ENCODE peak calls at places on chromosome 15, in seven cellular contexts. D is H9, I is IMR-90, H is H1, W is neuronal stem cell, G is mesendoderm, M is trophoblast cell. A is an unnamed sample.

GRCh38 chr15:63218114-63218808 is 28.9 kb downstream of the RAB8B start:
- DNase-seq in D (no peak), I (peak; percentile 73), H (no peak), W (no peak), G (peak; percentile 76), M (peak; percentile 45), A (peak; percentile 43)

GRCh38 chr15:70306582-70306981 is 208.9 kb upstream of the TLE3 start:
- DNase-seq in D (no peak), I (no peak), H (no peak), W (no peak), G (no peak), M (no peak), A (no peak)

GRCh38 chr15:51931638-51932037 is 39.9 kb downstream of the LEO1 start:
- DNase-seq in D (no peak), I (peak; percentile 74), H (no peak), W (no peak), G (no peak), M (peak; percentile 37), A (peak; percentile 19)

GRCh38 chr15:63347074-63347859 is 34.4 kb downstream of the CA12 start:
- DNase-seq in D (no peak), I (peak; percentile 68), H (no peak), W (no peak), G (no peak), M (no peak), A (no peak)

GRCh38 chr15:53811530-53811929 is 52.1 kb upstream of the WDR72 start:
- DNase-seq in D (no peak), I (no peak), H (no peak), W (no peak), G (peak; percentile 63), M (no peak), A (no peak)

GRCh38 chr15:99578809-99579208 is 13.0 kb downstream of the MEF2A start:
- DNase-seq in D (no peak), I (no peak), H (no peak), W (no peak), G (peak; percentile 38), M (no peak), A (no peak)

GRCh38 chr15:75696303-75696657 is 16.4 kb downstream of the CSPG4 start:
- DNase-seq in D (no peak), I (no peak), H (no peak), W (no peak), G (no peak), M (no peak), A (no peak)

GRCh38 chr15:99450896-99451358 is 114.9 kb upstream of the MEF2A start:
- DNase-seq in D (no peak), I (no peak), H (no peak), W (no peak), G (no peak), M (no peak), A (no peak)

GRCh38 chr15:31840849-31841476 is 189.4 kb upstream of the CHRNA7 start:
- DNase-seq in D (no peak), I (no peak), H (no peak), W (no peak), G (no peak), M (no peak), A (no peak)

GRCh38 chr15:38905634-38906033 is 341.0 kb upstream of the RASGRP1 start:
- DNase-seq in D (no peak), I (peak; percentile 40), H (no peak), W (no peak), G (no peak), M (no peak), A (no peak)
- H3K18ac ChIP-seq in D (no peak overlapping the region), I (no peak overlapping the region), H (no peak overlapping the region), W (no peak overlapping the region), G (no peak overlapping the region), M (no peak overlapping the region), A (no peak overlapping the region)

GRCh38 chr15:93870583-93870982 is 360.8 kb upstream of the MCTP2 start:
- DNase-seq in D (no peak), I (no peak), H (no peak), W (no peak), G (no peak), M (no peak), A (no peak)
- H2BK120ac ChIP-seq in D (no peak overlapping the region), I (no peak overlapping the region), H (no peak overlapping the region), W (no peak overlapping the region), G (no peak overlapping the region), M (no peak overlapping the region), A (no peak overlapping the region)

GRCh38 chr15:25797511-25798206 is 65.5 kb downstream of the ATP10A start:
- DNase-seq in D (no peak), I (peak; percentile 10), H (no peak), W (no peak), G (no peak), M (no peak), A (no peak)

GRCh38 chr15:25795061-25795460 is 68.1 kb downstream of the ATP10A start:
- DNase-seq in D (peak; percentile 26), I (no peak), H (no peak), W (no peak), G (no peak), M (no peak), A (no peak)

GRCh38 chr15:25795712-25796111 is 67.4 kb downstream of the ATP10A start:
- DNase-seq in D (peak; percentile 12), I (no peak), H (no peak), W (no peak), G (no peak), M (no peak), A (no peak)

GRCh38 chr15:25797035-25797434 is 66.1 kb downstream of the ATP10A start:
- DNase-seq in D (no peak), I (no peak), H (no peak), W (no peak), G (no peak), M (no peak), A (no peak)

GRCh38 chr15:25796395-25796794 is 66.7 kb downstream of the ATP10A start:
- DNase-seq in D (peak; percentile 7), I (no peak), H (no peak), W (no peak), G (no peak), M (no peak), A (no peak)
- H3K4me2 ChIP-seq in D (no peak overlapping the region), I (no peak overlapping the region), H (no peak overlapping the region), W (no peak overlapping the region), G (no peak overlapping the region), M (no peak overlapping the region), A (no peak overlapping the region)

DNA sequence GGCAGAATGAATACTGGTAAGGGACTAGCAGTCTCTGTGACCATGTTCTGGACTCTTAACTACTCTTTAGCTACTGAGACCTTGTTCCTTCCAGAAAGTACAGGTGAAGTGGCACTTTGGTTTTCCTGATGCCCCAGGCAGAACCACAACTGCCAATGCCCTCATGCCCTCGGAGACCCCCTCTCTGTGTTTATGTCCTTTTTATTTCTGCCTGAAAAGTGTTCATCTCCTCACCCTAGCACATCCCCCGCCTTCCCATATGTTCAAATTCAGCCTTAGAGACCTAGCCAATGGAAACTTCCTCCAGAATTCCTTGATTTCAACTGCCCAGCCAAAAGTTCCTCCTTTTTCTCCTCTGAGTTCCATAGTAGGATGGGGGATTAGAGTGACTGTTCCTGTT is 23.3 kb upstream of the RASGRF1 start:
- DNase-seq in D (no peak), I (no peak), H (no peak), W (no peak), G (no peak), M (no peak), A (no peak)
- H3K18ac ChIP-seq in D (no peak overlapping the region), I (no peak overlapping the region), H (no peak overlapping the region), W (no peak overlapping the region), G (no peak overlapping the region), M (no peak overlapping the region), A (no peak overlapping the region)

GRCh38 chr15:93296786-93297500 is 207.9 kb upstream of the RGMA start:
- DNase-seq in D (no peak), I (no peak), H (no peak), W (no peak), G (no peak), M (no peak), A (no peak)

GRCh38 chr15:93302080-93302765 is 213.2 kb upstream of the RGMA start:
- DNase-seq in D (no peak), I (no peak), H (no peak), W (no peak), G (no peak), M (no peak), A (no peak)

GRCh38 chr15:93300796-93301195 is 211.8 kb upstream of the RGMA start:
- DNase-seq in D (no peak), I (no peak), H (no peak), W (no peak), G (no peak), M (no peak), A (no peak)

DNA sequence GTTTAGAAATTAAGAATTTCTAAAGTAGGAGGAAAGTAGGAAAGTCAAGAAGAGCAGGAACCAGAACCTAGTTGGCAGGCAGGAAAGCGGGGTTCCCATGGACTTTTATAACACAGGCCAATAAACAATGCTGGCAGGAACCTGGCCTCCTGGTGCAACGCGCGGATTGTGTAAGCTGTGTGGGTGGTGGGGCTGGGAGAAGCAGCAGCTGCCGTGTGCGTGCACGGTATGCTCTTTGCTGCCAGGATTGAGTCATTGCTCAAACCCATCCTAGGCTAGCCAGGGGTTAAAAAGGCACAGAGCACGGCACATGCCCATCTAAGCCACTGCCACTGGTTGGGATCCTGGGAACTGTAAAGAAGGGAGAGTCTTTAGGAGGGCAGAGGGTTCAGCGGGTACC is 209.9 kb upstream of the RGMA start:
- DNase-seq in D (no peak), I (no peak), H (no peak), W (no peak), G (no peak), M (no peak), A (no peak)
- H2BK120ac ChIP-seq in D (no peak overlapping the region), I (no peak overlapping the region), H (no peak overlapping the region), W (no peak overlapping the region), G (no peak overlapping the region), M (no peak overlapping the region), A (no peak overlapping the region)

GRCh38 chr15:89502867-89503595 is 6.6 kb upstream of the RHCG start:
- DNase-seq in D (peak; percentile 17), I (no peak), H (no peak), W (no peak), G (no peak), M (peak; percentile 77), A (no peak)
- H3K4me2 ChIP-seq in D (no peak overlapping the region), I (no peak overlapping the region), H (no peak overlapping the region), W (no peak overlapping the region), G (no peak overlapping the region), M (no peak overlapping the region), A (no peak overlapping the region)

A was measured in mesenchymal stem cell.